ENCODE peak calls at places on chromosomes 3 and 15, in six cellular contexts. A is kidney, M is GM04503, Z is mucosa of gallbladder, W is LoVo, V is occipital lobe. H is an unnamed sample.
A peak's percentile ranks its signal among the peaks of the same experiment; 100 is the strongest.

GRCh38 chr3:123202451-123202850 is 708 bp downstream of the SEC22A start:
- DNase-seq in A (no peak), M (no peak), Z (no peak), W (no peak), V (no peak), H (no peak)

GRCh38 chr3:161409069-161409468 is 37.8 kb upstream of the SPTSSB start:
- DNase-seq in A (no peak), M (no peak), Z (peak; percentile 32), W (peak; percentile 43), V (no peak), H (peak; percentile 80)

GRCh38 chr15:55394694-55395093 is 13.5 kb downstream of the CCPG1 start:
- DNase-seq in A (no peak), M (no peak), Z (no peak), W (no peak), V (no peak), H (no peak)

GRCh38 chr3:32082727-32083126 is 23.7 kb upstream of the GPD1L start:
- DNase-seq in A (no peak), M (no peak), Z (no peak), W (no peak), V (no peak), H (no peak)

GRCh38 chr3:126552688-126553283 is 5.9 kb downstream of the C3orf22 start:
- DNase-seq in A (peak; percentile 74), M (no peak), Z (peak; percentile 9), W (no peak), V (no peak), H (no peak)

GRCh38 chr3:27219127-27219860 is 149.9 kb downstream of the NEK10 start:
- DNase-seq in A (no peak), M (no peak), Z (no peak), W (no peak), V (no peak), H (no peak)

GRCh38 chr3:120163816-120164215 is 69.6 kb upstream of the GSK3B start:
- DNase-seq in A (no peak), M (no peak), Z (no peak), W (no peak), V (no peak), H (no peak)

GRCh38 chr3:28172748-28173147 is 68.7 kb upstream of the CMC1 start:
- DNase-seq in A (no peak), M (no peak), Z (no peak), W (no peak), V (no peak), H (no peak)

GRCh38 chr15:63238796-63239195 is 38.6 kb upstream of the APH1B start:
- DNase-seq in A (no peak), M (no peak), Z (no peak), W (no peak), V (no peak), H (no peak)